ENCODE peak calls at places on chromosomes 6 and 20, in six cellular contexts. X is HFFc6, J is activated B cell treated with CpG ODN at 0.5 μM for 24 hours, F is GM20000, R is nephron progenitor cell, N is activated gamma-delta T cell treated with Interleukin-2 at 50 U/mL for 16 hours. Q is an unnamed sample.

GRCh38 chr6:51013376-51013775 is 194.7 kb downstream of the TFAP2B start:
- DNase-seq in N (no peak), R (no peak), J (no peak), X (no peak), F (no peak), Q (no peak)

GRCh38 chr6:79117752-79118151 is 39.7 kb upstream of the PHIP start:
- DNase-seq in N (no peak), J (no peak), X (no peak), R (no peak), F (no peak), Q (no peak)

GRCh38 chr6:43833223-43833995 is 63.4 kb downstream of the VEGFA start:
- DNase-seq in N (no peak), X (peak; percentile 50), R (no peak), J (no peak), F (no peak), Q (no peak)

GRCh38 chr6:144928847-144929246 is 643.7 kb downstream of the UTRN start:
- DNase-seq in J (no peak), R (no peak), X (no peak), F (no peak), N (no peak), Q (no peak)

GRCh38 chr6:122407712-122408111 is 8.3 kb downstream of the HSF2 start:
- DNase-seq in F (no peak), X (no peak), R (no peak), N (no peak), J (no peak), Q (no peak)

GRCh38 chr20:11555510-11555909 is 362.2 kb upstream of the BTBD3 start:
- DNase-seq in X (no peak), N (no peak), F (no peak), R (no peak), J (no peak), Q (no peak)

GRCh38 chr6:81834141-81834621 is 81.7 kb upstream of the TENT5A start:
- DNase-seq in N (no peak), R (no peak), F (no peak), X (peak; percentile 76), J (no peak), Q (peak; percentile 52)

GRCh38 chr6:169986171-169986847 is 234.9 kb downstream of the ERMARD start:
- DNase-seq in J (no peak), N (no peak), R (no peak), X (no peak), F (no peak), Q (no peak)

GRCh38 chr6:105902401-105903031 is 183.6 kb upstream of the PRDM1 start:
- DNase-seq in J (no peak), X (peak; percentile 66), R (no peak), N (no peak), F (no peak), Q (no peak)

GRCh38 chr20:62269871-62270270 is 31.6 kb downstream of the OSBPL2 start:
- DNase-seq in N (no peak), F (no peak), J (no peak), R (no peak), X (no peak), Q (no peak)

GRCh38 chr6:51569594-51569993 is 517.8 kb downstream of the PKHD1 start:
- DNase-seq in R (no peak), X (no peak), F (no peak), N (no peak), J (no peak), Q (no peak)